ENCODE peak calls at places on chromosomes 1 and 21, in four cellular contexts. One of them, this sample, is unnamed.

GRCh38 chr1:241834733-241835377 is 13.1 kb upstream of the EXO1 start:
- DNase-seq in HL-60: no peak
- DNase-seq in K562: no peak
- DNase-seq in GM12878: no peak
- DNase-seq in this sample: no peak

GRCh38 chr1:183600136-183600535 is 9.9 kb upstream of the NCF2 start:
- DNase-seq in HL-60: peak
- DNase-seq in K562: no peak
- DNase-seq in GM12878: no peak
- DNase-seq in this sample: no peak

GRCh38 chr1:153422450-153423068 is 6.2 kb downstream of the S100A7A start:
- DNase-seq in HL-60: peak
- DNase-seq in K562: peak
- DNase-seq in GM12878: no peak
- DNase-seq in this sample: peak

GRCh38 chr1:196063307-196063706 is 544.9 kb downstream of the KCNT2 start:
- DNase-seq in HL-60: no peak
- DNase-seq in K562: no peak
- DNase-seq in GM12878: no peak
- DNase-seq in this sample: no peak

GRCh38 chr21:34519013-34519412 is 7.0 kb upstream of the KCNE1 start:
- DNase-seq in HL-60: no peak
- DNase-seq in K562: no peak
- DNase-seq in GM12878: no peak
- DNase-seq in this sample: no peak

GRCh38 chr1:43802356-43802755 is 95.0 kb downstream of the ST3GAL3 start:
- DNase-seq in HL-60: no peak
- DNase-seq in K562: no peak
- DNase-seq in GM12878: no peak
- DNase-seq in this sample: no peak

GRCh38 chr1:223774133-223774811 is 61.9 kb downstream of the CAPN2 start:
- DNase-seq in HL-60: no peak
- DNase-seq in K562: no peak
- DNase-seq in GM12878: no peak
- DNase-seq in this sample: no peak

GRCh38 chr1:165162671-165163241 is 193.8 kb downstream of the LMX1A start:
- DNase-seq in HL-60: no peak
- DNase-seq in K562: no peak
- DNase-seq in GM12878: no peak
- DNase-seq in this sample: no peak

GRCh38 chr1:31695327-31695726 is 8.5 kb downstream of the COL16A1 start:
- DNase-seq in HL-60: no peak
- DNase-seq in K562: no peak
- DNase-seq in GM12878: no peak
- DNase-seq in this sample: no peak

GRCh38 chr1:41542196-41542955 is 57.9 kb upstream of the EDN2 start:
- DNase-seq in HL-60: no peak
- DNase-seq in K562: no peak
- DNase-seq in GM12878: no peak
- DNase-seq in this sample: no peak

GRCh38 chr1:2494323-2494693 is 18.2 kb downstream of the PLCH2 start:
- DNase-seq in HL-60: no peak
- DNase-seq in K562: no peak
- DNase-seq in GM12878: no peak
- DNase-seq in this sample: no peak

GRCh38 chr1:65042467-65042866 is 76.1 kb upstream of the JAK1 start:
- DNase-seq in HL-60: no peak
- DNase-seq in K562: no peak
- DNase-seq in GM12878: no peak
- DNase-seq in this sample: no peak

GRCh38 chr1:14538335-14538734 is 60.1 kb upstream of the KAZN start:
- DNase-seq in HL-60: no peak
- DNase-seq in K562: peak
- DNase-seq in GM12878: no peak
- DNase-seq in this sample: no peak

GRCh38 chr1:89527256-89527655 is 2.6 kb downstream of the LRRC8B start:
- DNase-seq in HL-60: no peak
- DNase-seq in K562: no peak
- DNase-seq in GM12878: no peak
- DNase-seq in this sample: no peak

GRCh38 chr1:184958554-184959353 is 15.6 kb downstream of the NIBAN1 start:
- DNase-seq in HL-60: no peak
- DNase-seq in K562: no peak
- DNase-seq in GM12878: no peak
- DNase-seq in this sample: no peak
- TF ChIP-seq POLR2AphosphoS5 in HL-60: no peak
- TF ChIP-seq POLR2AphosphoS5 in K562: no peak
- TF ChIP-seq POLR2AphosphoS5 in GM12878: no peak
- TF ChIP-seq POLR2AphosphoS5 in this sample: no peak

DNA sequence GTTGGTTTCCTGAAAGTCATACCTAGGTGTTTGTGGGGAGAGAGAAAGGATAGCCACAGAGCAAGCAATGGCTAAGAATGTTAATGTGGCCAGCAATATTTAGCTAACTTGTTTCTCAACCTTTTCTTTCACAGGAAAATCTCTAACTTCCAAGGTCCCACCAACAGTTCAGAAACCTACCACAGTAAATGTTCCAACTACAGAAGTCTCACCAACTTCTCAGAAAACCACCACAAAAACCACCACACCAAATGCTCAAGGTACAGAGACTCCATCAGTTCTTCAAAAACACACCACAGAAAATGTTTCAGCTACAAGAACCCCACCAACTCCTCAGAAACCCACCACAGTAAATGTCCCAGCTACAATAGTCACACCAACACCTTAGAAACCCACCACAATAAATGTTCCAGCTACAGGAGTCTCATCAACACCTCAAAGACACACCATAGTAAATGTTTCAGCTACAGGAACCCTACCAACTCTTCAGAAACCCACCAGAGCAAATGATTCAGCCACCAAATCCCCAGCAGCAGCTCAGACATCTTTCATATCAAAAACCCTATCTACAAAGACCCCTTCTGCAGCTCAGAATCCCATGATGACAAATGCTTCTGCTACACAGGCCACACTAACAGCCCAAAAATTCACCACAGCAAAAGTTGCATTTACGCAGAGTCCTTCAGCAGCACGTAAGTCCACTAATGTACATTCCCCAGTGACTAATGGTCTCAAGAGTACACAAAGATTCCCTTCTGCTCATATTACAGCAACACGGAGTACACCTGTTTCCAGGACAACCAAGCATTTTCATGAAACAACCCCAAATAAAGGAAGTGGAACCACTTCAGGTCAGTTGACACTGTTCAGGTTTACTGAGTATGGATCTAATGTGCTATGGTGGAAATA is 15.3 kb downstream of the CD55 start:
- DNase-seq in HL-60: peak
- DNase-seq in K562: no peak
- DNase-seq in GM12878: peak
- DNase-seq in this sample: no peak
- TF ChIP-seq SPI1 in HL-60: peak
- TF ChIP-seq SPI1 in K562: peak
- TF ChIP-seq SPI1 in GM12878: peak
- TF ChIP-seq SPI1 in this sample: peak

DNA sequence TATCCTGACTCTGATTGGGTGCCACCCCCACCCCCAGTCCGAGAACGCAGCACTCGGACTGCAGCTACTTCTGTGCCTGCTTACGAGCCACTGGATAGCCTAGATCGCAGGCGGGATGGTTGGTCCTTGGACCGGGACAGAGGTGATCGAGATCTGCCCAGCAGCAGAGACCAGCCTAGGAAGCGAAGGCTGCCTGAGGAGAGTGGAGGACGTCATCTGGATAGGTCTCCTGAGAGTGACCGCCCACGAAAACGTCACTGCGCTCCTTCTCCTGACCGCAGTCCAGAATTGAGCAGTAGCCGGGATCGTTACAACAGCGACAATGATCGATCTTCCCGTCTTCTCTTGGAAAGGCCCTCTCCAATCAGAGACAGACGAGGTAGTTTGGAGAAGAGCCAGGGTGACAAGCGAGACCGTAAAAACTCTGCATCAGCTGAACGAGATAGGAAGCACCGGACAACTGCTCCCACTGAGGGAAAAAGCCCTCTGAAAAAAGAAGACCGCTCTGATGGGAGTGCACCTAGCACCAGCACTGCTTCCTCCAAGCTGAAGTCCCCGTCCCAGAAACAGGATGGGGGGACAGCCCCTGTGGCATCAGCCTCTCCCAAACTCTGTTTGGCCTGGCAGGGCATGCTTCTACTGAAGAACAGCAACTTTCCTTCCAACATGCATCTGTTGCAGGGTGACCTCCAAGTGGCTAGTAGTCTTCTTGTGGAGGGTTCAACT is 2.1 kb downstream of the RBM15 start:
- DNase-seq in HL-60: peak
- DNase-seq in K562: peak
- DNase-seq in GM12878: no peak
- DNase-seq in this sample: no peak
- TF ChIP-seq POLR2AphosphoS5 in HL-60: no peak
- TF ChIP-seq POLR2AphosphoS5 in K562: no peak
- TF ChIP-seq POLR2AphosphoS5 in GM12878: peak
- TF ChIP-seq POLR2AphosphoS5 in this sample: no peak

GRCh38 chr1:208837242-208837641 is 593.1 kb upstream of the PLXNA2 start:
- DNase-seq in HL-60: no peak
- DNase-seq in K562: no peak
- DNase-seq in GM12878: no peak
- DNase-seq in this sample: no peak
- TF ChIP-seq SPI1 in HL-60: no peak
- TF ChIP-seq SPI1 in K562: no peak
- TF ChIP-seq SPI1 in GM12878: no peak
- TF ChIP-seq SPI1 in this sample: no peak

DNA sequence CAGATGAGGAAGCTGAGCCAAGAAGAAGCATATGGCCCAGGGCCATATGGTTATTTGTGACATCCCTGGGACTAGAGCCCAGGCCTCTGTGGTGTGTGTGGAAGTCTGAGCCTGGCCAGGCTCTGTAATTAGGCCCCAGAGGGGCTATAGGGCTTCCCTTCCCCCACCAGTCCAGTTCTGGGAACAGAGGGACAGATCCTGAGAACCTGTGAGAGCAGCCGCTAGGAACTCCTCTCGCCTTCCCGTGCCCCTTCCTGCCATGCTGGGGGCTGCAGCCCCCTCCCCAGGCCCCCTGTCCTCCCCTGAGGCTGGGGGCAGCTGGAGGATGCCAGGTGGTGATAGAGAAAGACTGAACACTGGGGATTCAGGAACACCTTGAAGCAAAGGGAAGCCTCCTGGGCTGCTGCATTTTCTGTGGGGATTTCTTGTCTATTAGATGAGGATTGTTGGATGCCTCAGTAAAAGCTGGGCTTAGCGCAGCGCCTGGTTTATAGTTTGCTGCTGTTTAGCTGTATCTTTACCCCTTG is 33.3 kb downstream of the COQ8A start:
- DNase-seq in HL-60: no peak
- DNase-seq in K562: no peak
- DNase-seq in GM12878: no peak
- DNase-seq in this sample: no peak
- TF ChIP-seq POLR2AphosphoS5 in HL-60: no peak
- TF ChIP-seq POLR2AphosphoS5 in K562: no peak
- TF ChIP-seq POLR2AphosphoS5 in GM12878: no peak
- TF ChIP-seq POLR2AphosphoS5 in this sample: no peak

DNA sequence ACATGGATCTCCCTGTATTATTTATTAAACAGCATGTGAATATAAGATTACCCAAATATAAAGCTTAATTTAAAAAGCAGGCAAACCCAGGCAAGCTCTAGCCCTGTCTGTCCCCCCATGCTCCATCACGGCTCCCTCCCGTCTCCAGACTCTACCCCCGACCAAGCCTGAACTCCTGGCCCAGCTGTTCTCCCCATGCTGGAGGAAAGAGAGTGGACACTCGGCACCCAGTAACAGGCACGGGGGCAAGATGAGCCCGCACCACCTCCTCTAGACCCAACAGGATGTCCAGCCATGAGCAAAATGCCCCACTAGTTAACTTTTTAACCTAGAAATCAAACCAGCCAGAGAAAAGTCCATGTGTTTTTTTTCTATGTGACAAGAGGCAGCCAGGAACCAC is 19.3 kb downstream of the SLC19A1 start:
- DNase-seq in HL-60: no peak
- DNase-seq in K562: no peak
- DNase-seq in GM12878: no peak
- DNase-seq in this sample: no peak
- TF ChIP-seq SPI1 in HL-60: no peak
- TF ChIP-seq SPI1 in K562: no peak
- TF ChIP-seq SPI1 in GM12878: no peak
- TF ChIP-seq SPI1 in this sample: no peak

GRCh38 chr1:76352741-76353435 is 278.3 kb downstream of the ST6GALNAC3 start:
- DNase-seq in HL-60: no peak
- DNase-seq in K562: no peak
- DNase-seq in GM12878: no peak
- DNase-seq in this sample: no peak
- TF ChIP-seq POLR2AphosphoS5 in HL-60: no peak
- TF ChIP-seq POLR2AphosphoS5 in K562: no peak
- TF ChIP-seq POLR2AphosphoS5 in GM12878: no peak
- TF ChIP-seq POLR2AphosphoS5 in this sample: no peak

GRCh38 chr21:41542727-41543126 is 34.8 kb upstream of the TMPRSS2 start:
- DNase-seq in HL-60: no peak
- DNase-seq in K562: no peak
- DNase-seq in GM12878: no peak
- DNase-seq in this sample: no peak

GRCh38 chr21:41552254-41552653 is 44.3 kb upstream of the TMPRSS2 start:
- DNase-seq in HL-60: no peak
- DNase-seq in K562: no peak
- DNase-seq in GM12878: no peak
- DNase-seq in this sample: no peak

GRCh38 chr21:41548781-41549180 is 40.8 kb upstream of the TMPRSS2 start:
- DNase-seq in HL-60: no peak
- DNase-seq in K562: no peak
- DNase-seq in GM12878: no peak
- DNase-seq in this sample: no peak

GRCh38 chr21:41545500-41546359 is 37.8 kb upstream of the TMPRSS2 start:
- DNase-seq in HL-60: no peak
- DNase-seq in K562: no peak
- DNase-seq in GM12878: peak
- DNase-seq in this sample: no peak

GRCh38 chr21:41547111-41547510 is 39.2 kb upstream of the TMPRSS2 start:
- DNase-seq in HL-60: no peak
- DNase-seq in K562: no peak
- DNase-seq in GM12878: no peak
- DNase-seq in this sample: no peak
- TF ChIP-seq SPI1 in HL-60: no peak
- TF ChIP-seq SPI1 in K562: no peak
- TF ChIP-seq SPI1 in GM12878: no peak
- TF ChIP-seq SPI1 in this sample: no peak

This sample was measured in GM12891.